ENCODE peak calls at places on chromosomes 12 and 14, in five cellular contexts. V, H, T, O and A are unnamed samples.

GRCh38 chr14:105857816-105858675 is 331.7 kb downstream of the TMEM121 start:
- DNase-seq in V (no peak), T (no peak), H (no peak), O (no peak), A (no peak)

GRCh38 chr14:90805662-90806548 is 10.3 kb downstream of the TTC7B start:
- DNase-seq in O (no peak), V (no peak), T (no peak), H (no peak), A (no peak)

GRCh38 chr12:91413591-91413990 is 231.0 kb upstream of the DCN start:
- DNase-seq in O (no peak), H (no peak), V (peak), T (no peak), A (no peak)

GRCh38 chr12:115998119-115998633 is 279.3 kb downstream of the MED13L start:
- DNase-seq in H (peak), T (peak), V (peak), O (no peak), A (peak)

GRCh38 chr12:3204143-3204542 is 127.0 kb downstream of the TSPAN9 start:
- DNase-seq in V (no peak), T (no peak), H (peak), O (no peak), A (no peak)

GRCh38 chr12:127297327-127297726 is 969.6 kb upstream of the TMEM132C start:
- DNase-seq in T (no peak), H (no peak), O (no peak), V (no peak), A (no peak)

GRCh38 chr12:55068416-55069010 is 48.7 kb downstream of the NEUROD4 start:
- DNase-seq in V (peak), T (peak), H (peak), O (no peak), A (peak)

GRCh38 chr12:50778663-50779590 is 15.0 kb downstream of the ATF1 start:
- DNase-seq in V (no peak), H (no peak), O (no peak), T (no peak), A (no peak)

GRCh38 chr14:65098586-65098985 is 3.7 kb downstream of the MAX start:
- DNase-seq in H (no peak), O (no peak), V (no peak), T (peak), A (no peak)

GRCh38 chr12:6917491-6918231 is 3.3 kb downstream of the ENO2 start:
- DNase-seq in O (no peak), V (peak), T (peak), H (no peak), A (no peak)

GRCh38 chr12:1273051-1273450 is 282.0 kb downstream of the ERC1 start:
- DNase-seq in T (peak), H (no peak), O (no peak), V (no peak), A (no peak)

GRCh38 chr14:70836946-70837345 is 27.6 kb upstream of the MAP3K9 start:
- DNase-seq in H (no peak), O (no peak), T (no peak), V (no peak), A (no peak)

GRCh38 chr12:20423557-20423956 is 55.2 kb downstream of the PDE3A start:
- DNase-seq in O (no peak), H (no peak), V (no peak), T (no peak), A (no peak)

GRCh38 chr12:47356129-47356622 is 276.4 kb upstream of the AMIGO2 start:
- DNase-seq in H (no peak), T (peak), V (no peak), O (no peak), A (no peak)

GRCh38 chr12:101700299-101700820 is 2.9 kb downstream of the CHPT1 start:
- DNase-seq in T (no peak), O (no peak), H (no peak), V (no peak), A (no peak)

GRCh38 chr12:101696477-101697196 is 803 bp upstream of the CHPT1 start:
- DNase-seq in V (peak), T (no peak), H (no peak), O (peak), A (no peak)

GRCh38 chr12:101697930-101698781 is 716 bp downstream of the CHPT1 start:
- DNase-seq in T (peak), H (no peak), V (peak), O (peak), A (no peak)

GRCh38 chr12:101697197-101697929 is at the start of gene CHPT1:
- DNase-seq in O (peak), H (peak), V (peak), T (peak), A (peak)

GRCh38 chr12:101698782-101699347 is 1.4 kb downstream of the CHPT1 start:
- DNase-seq in V (peak), O (no peak), H (no peak), T (peak), A (no peak)
- TF ChIP-seq CTCF in V (peak), O (no peak), H (no peak), T (peak), A (no peak)

DNA sequence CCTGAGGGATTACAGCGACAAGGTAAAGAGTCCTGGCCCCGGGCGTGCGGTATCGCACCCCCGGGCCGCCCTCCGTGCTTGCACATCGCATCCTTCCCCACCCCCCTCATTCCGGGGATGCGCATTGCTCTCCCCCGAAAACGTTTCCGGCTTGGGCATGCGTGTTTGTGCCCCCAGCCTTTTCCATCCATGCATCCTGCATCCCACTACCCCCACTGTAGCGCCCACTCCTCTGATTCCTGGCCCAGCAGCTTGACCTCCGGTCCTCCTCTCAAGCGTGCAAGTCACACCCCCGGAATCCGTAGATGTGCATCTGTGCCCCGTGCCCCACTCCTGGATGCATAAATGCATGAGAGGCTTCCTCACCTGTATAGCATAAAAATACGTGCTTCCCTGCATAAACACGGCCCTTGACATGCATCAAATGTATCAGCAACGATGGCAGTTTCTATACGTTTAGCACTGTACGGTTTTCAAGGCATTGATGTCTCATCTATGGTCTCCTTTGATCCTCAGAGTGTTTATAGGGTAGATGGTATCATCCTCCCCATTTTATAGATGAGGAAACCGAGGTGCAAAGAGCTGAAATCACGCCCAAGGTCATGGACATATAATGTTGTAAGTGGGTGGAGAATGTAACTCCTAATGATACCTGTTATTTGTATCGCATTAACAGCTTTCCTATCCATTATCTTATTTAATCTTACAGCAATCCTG is 484 bp downstream of the RIC8B start:
- DNase-seq in T (no peak), V (no peak), H (no peak), O (no peak), A (no peak)
- TF ChIP-seq CTCF in T (no peak), V (no peak), H (no peak), O (no peak), A (no peak)

GRCh38 chr12:48716493-48717251 is at the start of gene CCNT1:
- DNase-seq in V (peak), H (peak), T (peak), O (peak), A (peak)

GRCh38 chr12:48712209-48712608 is 4.3 kb downstream of the CCNT1 start:
- DNase-seq in T (no peak), O (no peak), H (no peak), V (no peak), A (no peak)

GRCh38 chr12:48716168-48716492 is 377 bp downstream of the CCNT1 start:
- DNase-seq in V (no peak), T (no peak), H (no peak), O (no peak), A (peak)

DNA sequence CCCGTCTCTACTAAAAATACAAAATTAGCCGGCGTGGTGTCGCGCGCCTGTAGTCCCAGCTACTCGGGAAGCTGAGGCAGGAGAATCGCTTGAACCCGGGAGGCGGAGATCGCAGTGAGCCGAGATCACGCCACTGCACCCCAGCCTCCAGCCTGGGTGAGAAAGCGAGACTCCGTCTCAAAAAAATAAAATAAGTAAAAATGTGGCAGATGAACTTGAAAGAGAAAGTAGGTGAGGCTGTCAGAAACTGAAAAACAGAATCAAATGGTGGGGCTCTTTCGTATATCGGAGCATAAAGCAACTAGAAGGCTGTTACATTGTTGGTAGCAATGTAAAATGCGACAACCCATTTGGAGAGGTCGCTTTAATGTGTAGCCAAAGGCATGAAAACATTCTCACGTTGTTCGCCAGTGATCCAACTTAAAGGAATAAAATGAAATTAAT is 767 bp upstream of the CCNT1 start:
- DNase-seq in V (peak), H (no peak), T (peak), O (no peak), A (no peak)
- TF ChIP-seq CTCF in V (no peak), H (no peak), T (no peak), O (no peak), A (no peak)

GRCh38 chr12:23221066-23221465 is 596.1 kb downstream of the ETNK1 start:
- DNase-seq in T (no peak), V (no peak), H (peak), O (no peak), A (no peak)
- TF ChIP-seq CTCF in T (no peak), V (no peak), H (peak), O (no peak), A (peak)

GRCh38 chr12:120432772-120433525 is 5.0 kb upstream of the COX6A1 start:
- DNase-seq in H (no peak), O (no peak), T (no peak), V (no peak), A (no peak)

GRCh38 chr12:120429368-120429767 is 8.5 kb upstream of the COX6A1 start:
- DNase-seq in O (no peak), T (no peak), H (no peak), V (no peak), A (no peak)

GRCh38 chr12:120425797-120426196 is 12.1 kb upstream of the COX6A1 start:
- DNase-seq in V (no peak), H (no peak), T (no peak), O (no peak), A (no peak)

GRCh38 chr12:120422892-120423456 is 14.9 kb upstream of the COX6A1 start:
- DNase-seq in H (no peak), T (no peak), O (no peak), V (no peak), A (no peak)

GRCh38 chr12:120428597-120429206 is 9.2 kb upstream of the COX6A1 start:
- DNase-seq in H (no peak), V (no peak), T (no peak), O (no peak), A (no peak)
- TF ChIP-seq CTCF in H (no peak), V (no peak), T (no peak), O (no peak), A (no peak)